ENCODE peak calls at places on chromosomes 4 and X, in five cellular contexts. F, O, R, C and N are unnamed samples.

GRCh38 chr4:127781303-127782024 is 658 bp upstream of the HSPA4L start:
- DNase-seq in F (peak; percentile 32), O (no peak), R (no peak), C (peak; percentile 60), N (no peak)

GRCh38 chrX:3811331-3812311 is 98.2 kb upstream of the PRKX start:
- DNase-seq in F (no peak), O (peak; percentile 34), R (peak; percentile 62), C (no peak), N (peak; percentile 48)

GRCh38 chr4:182400754-182401153 is 157.6 kb downstream of the TENM3 start:
- DNase-seq in F (no peak), O (no peak), R (no peak), C (no peak), N (no peak)

GRCh38 chr4:1357356-1358248 is 10.6 kb downstream of the UVSSA start:
- DNase-seq in F (no peak), O (no peak), R (no peak), C (no peak), N (no peak)

GRCh38 chr4:8318509-8318908 is 49.0 kb downstream of the HTRA3 start:
- DNase-seq in F (no peak), O (no peak), R (no peak), C (no peak), N (no peak)

GRCh38 chrX:103423955-103424640 is 47.8 kb downstream of the BEX3 start:
- DNase-seq in F (no peak), O (no peak), R (no peak), C (no peak), N (no peak)

GRCh38 chr4:113094802-113095201 is 45.3 kb downstream of the ANK2 start:
- DNase-seq in F (no peak), O (no peak), R (no peak), C (no peak), N (no peak)

GRCh38 chr4:122673252-122673651 is 52.4 kb upstream of the IL21 start:
- DNase-seq in F (no peak), O (no peak), R (no peak), C (no peak), N (no peak)

GRCh38 chr4:176964116-176964691 is 171.5 kb upstream of the VEGFC start:
- DNase-seq in F (no peak), O (no peak), R (peak; percentile 14), C (no peak), N (no peak)

GRCh38 chrX:153520286-153520917 is 3.0 kb downstream of the ATP2B3 start:
- DNase-seq in F (no peak), O (no peak), R (no peak), C (no peak), N (no peak)

GRCh38 chrX:85994228-85994627 is 53.1 kb downstream of the CHM start:
- DNase-seq in F (no peak), O (no peak), R (no peak), C (no peak), N (no peak)

GRCh38 chrX:25872786-25873185 is 265.4 kb upstream of the MAGEB18 start:
- DNase-seq in F (no peak), O (no peak), R (no peak), C (no peak), N (no peak)

GRCh38 chrX:82070948-82071347 is 869.0 kb downstream of the SH3BGRL start:
- DNase-seq in F (no peak), O (no peak), R (no peak), C (no peak), N (no peak)

GRCh38 chrX:15204130-15204751 is 65.6 kb downstream of the ASB9 start:
- DNase-seq in F (no peak), O (no peak), R (peak; percentile 18), C (no peak), N (no peak)

GRCh38 chrX:138847930-138848329 is 136.4 kb upstream of the FGF13 start:
- DNase-seq in F (no peak), O (no peak), R (no peak), C (no peak), N (no peak)

DNA sequence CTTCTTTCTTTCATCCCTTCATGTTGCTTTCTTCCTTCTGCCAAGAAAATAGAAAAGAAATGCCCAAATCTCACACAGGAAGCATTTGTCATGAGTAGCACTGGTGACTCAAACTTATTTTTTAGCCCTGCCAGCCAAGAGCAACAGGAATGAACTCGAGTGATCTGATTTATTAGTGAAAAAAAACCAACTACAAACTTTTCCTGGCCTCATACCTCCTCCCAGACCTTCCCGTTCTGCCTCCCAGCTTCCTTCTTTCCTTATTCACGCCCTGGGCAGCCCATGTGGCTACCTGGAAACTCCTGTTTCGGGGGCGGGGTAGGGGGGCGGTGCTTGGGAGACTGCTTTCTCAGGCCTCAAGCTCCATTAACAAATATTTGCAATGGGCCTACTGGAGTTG is 178.5 kb downstream of the NHS start:
- DNase-seq in F (no peak), O (no peak), R (no peak), C (no peak), N (no peak)
- H3K27ac ChIP-seq in F (no peak overlapping the region), O (no peak overlapping the region), R (no peak overlapping the region), C (no peak overlapping the region), N (no peak overlapping the region)

GRCh38 chrX:21503593-21503992 is 129.4 kb downstream of the CNKSR2 start:
- DNase-seq in F (no peak), O (no peak), R (peak; percentile 30), C (no peak), N (no peak)
- H3K4me3 ChIP-seq in F (no peak overlapping the region), O (no peak overlapping the region), R (peak overlapping the region; percentile 20), C (no peak overlapping the region), N (no peak overlapping the region)

DNA sequence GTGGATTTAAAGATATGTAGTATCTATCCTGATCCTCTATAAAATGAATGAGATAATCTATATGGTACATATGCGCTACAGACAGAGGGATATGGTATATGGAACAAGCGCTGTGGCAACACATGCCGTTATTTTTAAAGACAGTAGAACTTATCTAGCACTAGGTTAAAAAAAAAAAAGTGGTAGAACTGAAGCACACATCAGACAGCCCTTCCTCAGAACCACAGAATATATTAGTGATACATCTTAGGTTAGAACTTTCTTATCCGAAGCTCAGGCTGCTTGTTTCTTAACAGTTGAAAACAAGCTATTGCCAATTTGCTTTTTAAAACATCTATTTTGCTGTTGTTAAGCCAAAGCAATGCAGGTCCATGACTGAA is 11.8 kb downstream of the PPA2 start:
- DNase-seq in F (no peak), O (no peak), R (no peak), C (no peak), N (no peak)
- H3K27ac ChIP-seq in F (no peak overlapping the region), O (no peak overlapping the region), R (peak overlapping the region; percentile 69), C (no peak overlapping the region), N (no peak overlapping the region)

DNA sequence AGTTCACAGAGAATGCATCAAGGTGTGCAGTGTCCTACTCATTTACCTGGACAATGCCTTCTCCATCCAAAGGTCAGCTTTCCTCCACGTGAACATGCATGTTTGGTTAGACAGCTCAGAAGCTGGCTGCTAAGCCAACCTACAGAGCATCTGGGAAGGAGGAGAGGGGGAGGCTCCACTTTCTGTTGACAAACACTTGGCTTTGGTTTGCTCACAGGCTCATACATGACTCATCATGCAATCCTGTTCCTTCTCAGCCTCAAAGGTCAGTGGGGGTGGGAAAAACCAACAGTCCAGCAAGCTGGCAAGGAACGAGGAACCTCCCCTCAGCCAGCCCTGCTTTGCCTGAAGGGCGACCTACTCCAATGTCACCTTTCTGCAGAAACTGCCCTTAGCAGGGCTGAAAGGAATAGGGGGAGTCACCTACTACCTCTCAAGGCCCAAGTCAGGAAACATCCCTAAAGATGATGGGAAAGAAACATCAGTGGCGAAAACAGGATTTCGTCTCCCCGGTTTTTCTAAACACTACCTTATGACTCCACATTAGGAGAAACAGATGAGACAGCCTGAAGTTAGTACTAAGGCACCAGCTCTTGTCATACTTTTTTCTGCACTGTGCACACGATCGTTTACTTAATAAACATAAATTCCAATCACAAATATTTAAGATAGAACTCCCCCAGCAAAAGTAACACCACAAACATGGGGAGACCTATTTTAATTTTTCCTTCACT is 37.9 kb downstream of the RELL1 start:
- DNase-seq in F (no peak), O (peak; percentile 67), R (no peak), C (peak; percentile 36), N (no peak)
- H3K4me3 ChIP-seq in F (no peak overlapping the region), O (no peak overlapping the region), R (no peak overlapping the region), C (no peak overlapping the region), N (no peak overlapping the region)

GRCh38 chrX:20265726-20266681 is 705 bp downstream of the RPS6KA3 start:
- DNase-seq in F (no peak), O (peak; percentile 22), R (peak; percentile 13), C (peak; percentile 15), N (no peak)

GRCh38 chrX:20267599-20267923 is 852 bp upstream of the RPS6KA3 start:
- DNase-seq in F (no peak), O (no peak), R (no peak), C (no peak), N (no peak)

GRCh38 chrX:20266810-20267598 is at the start of gene RPS6KA3:
- DNase-seq in F (peak; percentile 85), O (peak; percentile 86), R (peak; percentile 84), C (peak; percentile 90), N (peak; percentile 86)

GRCh38 chrX:20269848-20270556 is 3.3 kb upstream of the RPS6KA3 start:
- DNase-seq in F (no peak), O (no peak), R (no peak), C (no peak), N (no peak)

DNA sequence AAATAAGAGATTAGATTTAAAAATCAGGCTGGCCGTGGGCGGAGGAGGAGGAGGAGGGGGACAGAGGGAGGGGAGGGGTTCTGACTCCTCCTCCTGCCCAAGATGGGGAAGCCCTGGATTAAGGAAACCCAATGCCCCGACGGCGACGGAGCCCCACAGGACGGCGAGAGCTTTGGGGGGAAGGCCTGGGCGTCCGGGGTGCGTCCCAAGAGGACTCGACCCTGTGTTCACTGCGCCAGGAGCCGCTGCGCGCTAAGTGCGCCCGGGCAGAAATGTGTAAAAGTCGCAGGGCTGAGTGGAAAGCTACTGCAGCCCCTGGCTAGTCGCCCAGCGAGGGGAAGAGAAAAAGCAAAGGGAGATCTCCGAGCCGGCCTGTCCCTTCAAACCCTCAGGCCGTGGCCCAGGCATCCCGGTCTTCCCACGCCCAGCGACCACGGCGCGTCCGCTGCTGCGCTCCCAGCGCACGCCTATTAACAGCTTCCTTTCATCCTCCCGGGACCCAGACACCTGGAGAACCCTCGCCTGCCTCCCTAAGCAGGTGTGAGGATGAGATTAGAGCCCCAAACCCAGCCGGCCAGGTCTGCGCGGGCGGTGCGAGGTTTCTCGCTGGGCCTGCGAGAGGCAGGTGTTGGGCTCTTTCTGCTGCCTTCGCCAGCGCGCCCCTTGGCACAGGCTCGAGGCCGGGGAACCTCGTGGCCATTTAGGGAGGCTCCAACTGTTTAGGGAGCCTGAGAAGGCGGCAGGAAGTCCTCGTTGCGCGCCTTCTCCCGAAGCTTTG is 1.4 kb upstream of the RPS6KA3 start:
- DNase-seq in F (peak; percentile 20), O (peak; percentile 51), R (no peak), C (peak; percentile 58), N (peak; percentile 36)
- H3K27ac ChIP-seq in F (peak overlapping the region; percentile 65), O (peak overlapping the region; percentile 75), R (no peak overlapping the region), C (peak overlapping the region; percentile 88), N (peak overlapping the region; percentile 32)

DNA sequence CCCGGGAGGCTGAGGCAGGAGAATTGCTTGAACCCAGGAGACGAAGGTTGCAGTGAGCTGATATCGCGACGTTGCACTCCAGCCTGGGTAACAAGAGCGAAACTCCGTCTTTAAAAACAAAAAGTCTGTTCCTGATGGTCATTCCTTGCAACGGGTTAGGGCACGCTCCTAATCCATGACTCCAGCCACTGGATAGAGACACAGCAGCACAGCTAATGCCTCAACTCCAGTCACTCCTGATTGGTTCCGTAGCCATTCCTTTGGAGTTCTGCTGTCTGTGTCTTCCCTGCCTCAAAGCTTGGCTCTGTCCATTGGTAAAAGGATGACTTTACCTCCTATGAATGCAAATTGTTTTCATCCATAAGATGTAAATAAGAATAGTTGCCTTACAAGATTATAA is 44.3 kb upstream of the FAM9A start:
- DNase-seq in F (no peak), O (no peak), R (no peak), C (no peak), N (no peak)
- H3K4me3 ChIP-seq in F (no peak overlapping the region), O (no peak overlapping the region), R (no peak overlapping the region), C (no peak overlapping the region), N (no peak overlapping the region)

GRCh38 chr4:147339116-147339515 is 141.8 kb upstream of the EDNRA start:
- DNase-seq in F (no peak), O (no peak), R (no peak), C (no peak), N (no peak)
- H3K27ac ChIP-seq in F (no peak overlapping the region), O (no peak overlapping the region), R (no peak overlapping the region), C (no peak overlapping the region), N (no peak overlapping the region)